ENCODE peak calls at places on chromosomes 2 and 18, in four cellular contexts. I is ACHN, F is HFFc6, L is psoas muscle. J is an unnamed sample.

GRCh38 chr2:43139996-43140621 is 86.3 kb downstream of the ZFP36L2 start:
- DNase-seq in I (no peak), F (peak), L (no peak), J (no peak)

GRCh38 chr2:226671177-226671676 is 128.4 kb downstream of the IRS1 start:
- DNase-seq in I (no peak), F (no peak), L (no peak), J (no peak)

GRCh38 chr2:150387586-150388288 is 99.7 kb downstream of the RND3 start:
- DNase-seq in I (no peak), F (peak), L (no peak), J (peak)

GRCh38 chr2:86293612-86294011 is 43.8 kb downstream of the REEP1 start:
- DNase-seq in I (no peak), F (no peak), L (no peak), J (no peak)

GRCh38 chr2:240411261-240412160 is 24.0 kb upstream of the GPC1 start:
- DNase-seq in I (no peak), F (no peak), L (peak), J (no peak)

GRCh38 chr2:200604571-200605255 is 18.9 kb downstream of the AOX1 start:
- DNase-seq in I (no peak), F (no peak), L (no peak), J (peak)

GRCh38 chr18:23136326-23137092 is 1.2 kb downstream of the CABLES1 start:
- DNase-seq in I (peak), F (no peak), L (peak), J (peak)

GRCh38 chr2:108911807-108912628 is 77.0 kb downstream of the EDAR start:
- DNase-seq in I (no peak), F (no peak), L (no peak), J (no peak)

GRCh38 chr2:75586971-75587370 is 26.2 kb upstream of the EVA1A start:
- DNase-seq in I (no peak), F (no peak), L (no peak), J (no peak)

GRCh38 chr2:236553522-236553921 is 16.1 kb upstream of the ACKR3 start:
- DNase-seq in I (no peak), F (no peak), L (no peak), J (no peak)

GRCh38 chr2:134943540-134943939 is 24.9 kb downstream of the CCNT2 start:
- DNase-seq in I (no peak), F (no peak), L (no peak), J (no peak)

GRCh38 chr2:5203356-5203755 is 488.8 kb upstream of the SOX11 start:
- DNase-seq in I (no peak), F (no peak), L (no peak), J (no peak)

GRCh38 chr2:129619471-129619870 is 360.0 kb upstream of the RAB6C start:
- DNase-seq in I (no peak), F (no peak), L (no peak), J (no peak)

GRCh38 chr18:38368246-38368645 is 802.6 kb upstream of the CELF4 start:
- DNase-seq in I (no peak), F (no peak), L (no peak), J (no peak)

GRCh38 chr2:9310390-9310789 is 103.8 kb downstream of the ASAP2 start:
- DNase-seq in I (peak), F (peak), L (peak), J (peak)

GRCh38 chr18:22167471-22168151 is 1.8 kb upstream of the GATA6 start:
- DNase-seq in I (no peak), F (no peak), L (no peak), J (peak)

GRCh38 chr2:46387292-46387691 is 90.1 kb downstream of the EPAS1 start:
- DNase-seq in I (no peak), F (no peak), L (no peak), J (no peak)

GRCh38 chr2:18047896-18048657 is 169.6 kb downstream of the KCNS3 start:
- DNase-seq in I (no peak), F (peak), L (peak), J (peak)

GRCh38 chr2:238722883-238723282 is 125.0 kb upstream of the TWIST2 start:
- DNase-seq in I (no peak), F (no peak), L (no peak), J (no peak)

GRCh38 chr2:110105608-110106467 is 9.8 kb downstream of the MALL start:
- DNase-seq in I (peak), F (peak), L (no peak), J (peak)

GRCh38 chr2:216425008-216425780 is 12.9 kb downstream of the SMARCAL1 start:
- DNase-seq in I (no peak), F (no peak), L (no peak), J (no peak)

GRCh38 chr2:230861564-230862255 is 3.0 kb upstream of the ITM2C start:
- DNase-seq in I (no peak), F (no peak), L (no peak), J (no peak)

GRCh38 chr2:138327967-138328366 is 173.6 kb upstream of the SPOPL start:
- DNase-seq in I (no peak), F (no peak), L (no peak), J (no peak)

GRCh38 chr2:207953354-207953753 is 72.0 kb downstream of the PLEKHM3 start:
- DNase-seq in I (no peak), F (no peak), L (no peak), J (peak)

GRCh38 chr2:151947524-151948165 is 119.4 kb upstream of the ARL5A start:
- DNase-seq in I (peak), F (no peak), L (peak), J (peak)

GRCh38 chr18:29383311-29384273 is 1206.7 kb upstream of the CDH2 start:
- DNase-seq in I (no peak), F (no peak), L (no peak), J (no peak)

GRCh38 chr2:45024600-45025291 is 15.5 kb upstream of the SIX2 start:
- DNase-seq in I (peak), F (peak), L (peak), J (peak)

GRCh38 chr2:64391459-64391858 is 62.5 kb upstream of the LGALSL start:
- DNase-seq in I (no peak), F (peak), L (no peak), J (peak)

GRCh38 chr2:234320098-234320497 is 176.8 kb downstream of the ARL4C start:
- DNase-seq in I (no peak), F (no peak), L (no peak), J (no peak)

GRCh38 chr2:224968051-224968450 is 74.2 kb downstream of the DOCK10 start:
- DNase-seq in I (no peak), F (no peak), L (no peak), J (no peak)

GRCh38 chr2:168396131-168396530 is 59.9 kb upstream of the CERS6 start:
- DNase-seq in I (no peak), F (peak), L (no peak), J (peak)

GRCh38 chr18:79756826-79757225 is 40.9 kb upstream of the KCNG2 start:
- DNase-seq in I (no peak), F (no peak), L (no peak), J (no peak)

GRCh38 chr2:235026649-235027557 is 75.1 kb downstream of the SH3BP4 start:
- DNase-seq in I (peak), F (peak), L (peak), J (peak)

GRCh38 chr2:158034198-158034831 is 67.4 kb upstream of the UPP2 start:
- DNase-seq in I (peak), F (peak), L (no peak), J (peak)

GRCh38 chr18:53219853-53220252 is 879.9 kb downstream of the DCC start:
- DNase-seq in I (no peak), F (no peak), L (no peak), J (no peak)

GRCh38 chr18:8967573-8967972 is 134.9 kb upstream of the NDUFV2 start:
- DNase-seq in I (no peak), F (no peak), L (no peak), J (no peak)

GRCh38 chr2:235399895-235400294 is 93.9 kb upstream of the AGAP1 start:
- DNase-seq in I (no peak), F (no peak), L (no peak), J (no peak)

GRCh38 chr18:1585881-1586488 is 681.3 kb downstream of the ADCYAP1 start:
- DNase-seq in I (peak), F (peak), L (no peak), J (peak)